ENCODE peak calls at places on chromosomes 4 and X, in ten cellular contexts. Y, K, U, H, S, Q, P, L, F and D are unnamed samples.

GRCh38 chr4:87410669-87411068 is 11.7 kb upstream of the NUDT9 start:
- DNase-seq in L (no peak), Q (no peak), F (no peak), P (peak), S (peak), K (no peak), Y (no peak), H (no peak), U (no peak), D (peak)

GRCh38 chr4:144658908-144659307 is 13.0 kb downstream of the HHIP start:
- DNase-seq in P (peak), L (no peak), Q (peak), H (no peak), F (peak), U (no peak), Y (no peak), S (no peak), K (peak), D (peak)

GRCh38 chrX:125203737-125204578 is 115.7 kb upstream of the TEX13C start:
- DNase-seq in Y (no peak), P (no peak), L (no peak), F (no peak), U (peak), H (peak), Q (no peak), K (peak), S (no peak), D (no peak)

GRCh38 chr4:179095585-179096228 is 1653.5 kb upstream of the AGA start:
- DNase-seq in K (no peak), S (no peak), Q (no peak), H (peak), U (peak), F (peak), P (no peak), L (no peak), Y (no peak), D (no peak)

GRCh38 chrX:96436105-96436504 is 248.5 kb upstream of the DIAPH2 start:
- DNase-seq in F (peak), Y (no peak), U (no peak), S (peak), K (peak), L (peak), H (no peak), Q (peak), P (peak), D (peak)

GRCh38 chr4:117327491-117327890 is 242.1 kb upstream of the TRAM1L1 start:
- DNase-seq in K (peak), Q (no peak), S (no peak), L (no peak), Y (no peak), U (no peak), P (no peak), H (no peak), F (no peak), D (no peak)

GRCh38 chr4:183098723-183099536 is at the start of gene WWC2:
- DNase-seq in S (peak), K (peak), L (peak), F (peak), U (peak), P (peak), Y (peak), H (peak), Q (peak), D (peak)

GRCh38 chr4:139015269-139015947 is at the start of gene NOCT:
- DNase-seq in Q (no peak), P (peak), K (peak), S (peak), Y (peak), F (peak), U (peak), L (peak), H (peak), D (peak)

GRCh38 chr4:36138221-36138620 is 106.1 kb downstream of the ARAP2 start:
- DNase-seq in L (no peak), S (peak), H (no peak), Q (no peak), F (peak), K (peak), U (no peak), P (no peak), Y (no peak), D (no peak)

GRCh38 chr4:70902577-70903281 is 560 bp downstream of the MOB1B start:
- DNase-seq in P (peak), K (no peak), H (no peak), Y (peak), L (no peak), S (peak), Q (no peak), U (no peak), F (no peak), D (peak)

GRCh38 chr4:26076896-26077295 is 162.9 kb downstream of the SMIM20 start:
- DNase-seq in Q (no peak), H (no peak), U (no peak), Y (no peak), L (peak), S (no peak), K (no peak), F (peak), P (peak), D (peak)

GRCh38 chr4:89788243-89789072 is 48.5 kb downstream of the SNCA start:
- DNase-seq in K (peak), S (peak), F (peak), Y (no peak), Q (no peak), U (no peak), L (peak), H (no peak), P (peak), D (no peak)

GRCh38 chr4:30802622-30803323 is 82.6 kb downstream of the PCDH7 start:
- DNase-seq in S (peak), F (peak), L (peak), H (no peak), U (no peak), K (no peak), P (peak), Q (peak), Y (no peak), D (no peak)

GRCh38 chr4:146900295-146900694 is 45.4 kb downstream of the TTC29 start:
- DNase-seq in Q (no peak), H (no peak), U (no peak), F (no peak), Y (no peak), P (no peak), K (no peak), S (no peak), L (no peak), D (no peak)

GRCh38 chrX:123971963-123972362 is 10.5 kb downstream of the STAG2 start:
- DNase-seq in U (no peak), P (peak), F (peak), K (peak), L (no peak), Y (no peak), Q (no peak), H (no peak), S (peak), D (no peak)

GRCh38 chr4:2359591-2360390 is 58.7 kb downstream of the ZFYVE28 start:
- DNase-seq in L (no peak), P (no peak), U (no peak), Q (no peak), K (no peak), S (no peak), Y (no peak), F (no peak), H (no peak), D (no peak)

GRCh38 chr4:36385951-36386561 is 104.6 kb downstream of the DTHD1 start:
- DNase-seq in S (no peak), H (no peak), K (no peak), F (no peak), U (no peak), Y (no peak), Q (no peak), P (no peak), L (no peak), D (no peak)

GRCh38 chr4:38013461-38014366 is 53.5 kb downstream of the PTTG2 start:
- DNase-seq in K (peak), F (peak), P (peak), H (no peak), L (no peak), Y (no peak), Q (no peak), S (peak), U (no peak), D (peak)

GRCh38 chr4:112633477-112634235 is 3.1 kb downstream of the ZGRF1 start:
- DNase-seq in U (no peak), S (peak), Q (no peak), F (peak), H (no peak), K (peak), Y (peak), L (peak), P (peak), D (peak)

GRCh38 chr4:183984561-183984960 is 79.5 kb downstream of the STOX2 start:
- DNase-seq in L (no peak), Y (no peak), F (no peak), K (no peak), S (no peak), H (no peak), Q (no peak), U (no peak), P (no peak), D (no peak)

GRCh38 chrX:21982311-21982710 is 41.8 kb downstream of the SMS start:
- DNase-seq in P (no peak), L (no peak), Y (no peak), S (no peak), Q (no peak), H (no peak), K (no peak), F (no peak), U (no peak), D (no peak)

GRCh38 chr4:39451423-39452023 is 7.2 kb downstream of the RPL9 start:
- DNase-seq in P (no peak), H (no peak), L (no peak), Q (no peak), U (no peak), K (no peak), S (no peak), F (no peak), Y (no peak), D (no peak)

GRCh38 chr4:185880571-185880970 is 68.6 kb upstream of the SORBS2 start:
- DNase-seq in L (no peak), Q (no peak), K (no peak), S (no peak), P (no peak), F (no peak), U (no peak), Y (no peak), H (no peak), D (no peak)

GRCh38 chr4:106671711-106672110 is 303.1 kb upstream of the GIMD1 start:
- DNase-seq in U (no peak), P (no peak), Q (no peak), Y (no peak), K (peak), F (peak), S (no peak), L (peak), H (no peak), D (peak)

GRCh38 chrX:41692162-41692749 is 3.5 kb downstream of the GPR34 start:
- DNase-seq in K (peak), F (peak), H (no peak), Q (no peak), P (peak), U (no peak), S (peak), Y (no peak), L (no peak), D (no peak)

GRCh38 chr4:98467627-98468072 is 190.8 kb downstream of the TSPAN5 start:
- DNase-seq in L (peak), U (peak), Q (peak), K (peak), S (peak), F (peak), Y (peak), P (peak), H (peak), D (peak)

GRCh38 chrX:150771116-150771515 is 77.9 kb downstream of the MTMR1 start:
- DNase-seq in Y (no peak), L (no peak), H (no peak), F (no peak), Q (no peak), K (no peak), P (no peak), U (no peak), S (no peak), D (no peak)

GRCh38 chrX:12080265-12080664 is 58.0 kb upstream of the FRMPD4 start:
- DNase-seq in Q (no peak), S (peak), U (no peak), Y (peak), K (peak), H (no peak), L (peak), P (peak), F (peak), D (peak)

GRCh38 chrX:73267206-73267605 is 52.6 kb upstream of the NAP1L2 start:
- DNase-seq in S (no peak), K (no peak), L (no peak), P (no peak), Q (no peak), H (no peak), U (no peak), Y (no peak), F (no peak), D (no peak)

GRCh38 chr4:3862640-3863420 is 96.6 kb downstream of the ADRA2C start:
- DNase-seq in K (no peak), U (no peak), L (no peak), H (no peak), S (no peak), F (no peak), P (no peak), Q (no peak), Y (no peak), D (no peak)

GRCh38 chr4:113445286-113445685 is 316.3 kb downstream of the CAMK2D start:
- DNase-seq in Y (no peak), H (no peak), S (peak), P (peak), U (no peak), F (peak), K (peak), L (peak), Q (peak), D (peak)

GRCh38 chr4:77434299-77435092 is 171.1 kb upstream of the CXCL13 start:
- DNase-seq in P (peak), L (no peak), Y (no peak), H (no peak), K (no peak), S (peak), Q (no peak), U (no peak), F (no peak), D (no peak)

GRCh38 chrX:3713225-3713936 is at the start of gene PRKX:
- DNase-seq in Y (peak), P (peak), U (peak), Q (no peak), F (peak), S (peak), L (peak), H (no peak), K (peak), D (peak)

DNA sequence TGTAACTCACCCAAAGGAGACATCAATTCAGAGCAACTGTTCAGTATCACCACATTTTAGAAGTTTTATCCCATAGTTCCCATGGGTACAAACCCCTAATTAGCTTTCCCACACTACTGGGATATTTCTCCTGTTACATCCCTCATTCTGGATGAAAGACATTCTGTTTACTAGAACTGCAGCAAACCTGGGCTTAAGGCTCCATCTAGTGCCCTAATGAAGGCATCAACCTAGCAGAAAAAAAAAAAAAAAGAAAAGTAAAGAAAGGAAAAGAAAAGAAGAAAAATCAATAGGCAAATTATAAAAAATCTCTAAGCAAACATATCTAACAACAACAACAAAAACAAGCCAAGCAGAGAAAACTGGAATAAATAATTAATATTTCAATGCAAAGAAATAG is 133.7 kb upstream of the CPXCR1 start:
- DNase-seq in Y (no peak), F (peak), U (no peak), Q (no peak), H (no peak), L (no peak), S (peak), P (peak), K (peak), D (no peak)
- TF ChIP-seq CTCF in Y (no peak), F (peak), U (peak), Q (no peak), H (peak), L (no peak), S (peak), P (peak), K (peak), D (peak)

DNA sequence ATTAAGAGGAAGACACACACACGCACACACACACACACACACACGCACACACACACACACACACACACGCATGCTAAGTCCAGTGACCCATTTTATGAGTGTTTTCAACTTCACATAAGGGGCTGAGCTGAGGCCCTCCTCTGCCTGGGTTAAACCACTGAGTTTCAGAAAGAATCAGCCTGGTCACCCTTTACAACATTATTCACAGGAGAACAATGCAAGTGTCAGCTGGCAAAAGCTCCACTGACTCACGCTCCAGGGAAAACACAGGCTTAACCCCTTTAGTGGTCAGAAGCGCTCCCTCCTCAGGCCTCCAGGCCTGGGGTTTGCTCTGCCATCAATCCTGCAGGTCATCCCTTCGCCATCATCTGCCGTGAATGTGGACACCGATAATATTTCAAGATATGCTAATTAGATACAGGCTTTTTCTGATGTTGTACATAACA is 46.9 kb downstream of the ACOX3 start:
- DNase-seq in L (peak), Y (peak), F (peak), S (peak), K (peak), U (no peak), H (peak), P (peak), Q (peak), D (peak)
- TF ChIP-seq CTCF in L (peak), Y (no peak), F (peak), S (peak), K (peak), U (no peak), H (peak), P (peak), Q (peak), D (peak)

DNA sequence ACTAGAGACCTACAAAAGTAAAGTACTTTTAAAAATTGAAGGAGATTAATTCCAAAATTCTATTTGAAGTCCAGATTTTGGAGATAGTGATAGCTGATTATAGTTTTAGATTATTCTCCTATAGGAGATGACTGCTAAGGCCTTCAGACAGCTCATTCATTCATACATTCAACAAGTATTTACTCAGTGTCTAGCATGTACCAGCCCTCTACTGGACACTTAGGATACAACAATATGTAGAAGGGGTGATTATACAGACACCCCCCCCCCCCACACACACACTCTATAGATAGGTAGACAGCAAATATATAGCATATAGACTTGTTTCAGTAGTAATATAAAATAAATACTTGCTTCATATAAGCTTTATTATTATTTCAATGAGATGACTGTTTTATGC is 60.4 kb upstream of the TAF9B start:
- DNase-seq in F (peak), Q (no peak), S (peak), P (peak), K (peak), Y (peak), H (no peak), L (no peak), U (no peak), D (no peak)
- TF ChIP-seq CTCF in F (peak), Q (no peak), S (peak), P (peak), K (peak), Y (peak), H (peak), L (no peak), U (peak), D (peak)

GRCh38 chr4:121307441-121308327 is 73.1 kb downstream of the QRFPR start:
- DNase-seq in U (no peak), H (peak), Q (peak), S (peak), K (peak), P (peak), L (peak), Y (peak), F (peak), D (peak)
- TF ChIP-seq CTCF in U (peak), H (peak), Q (peak), S (peak), K (peak), P (peak), L (peak), Y (peak), F (peak), D (peak)

GRCh38 chrX:136200466-136200865 is 50.7 kb downstream of the MAP7D3 start:
- DNase-seq in U (no peak), Q (no peak), L (no peak), Y (peak), S (peak), F (peak), H (no peak), K (peak), P (peak), D (peak)
- TF ChIP-seq CTCF in U (no peak), Q (peak), L (peak), Y (peak), S (peak), F (peak), H (peak), K (peak), P (peak), D (peak)